ENCODE peak calls at places on chromosome 14, in nine cellular contexts. M, J, X, I, N, Z, K, F and O are unnamed samples.

GRCh38 chr14:73796881-73797539 is 54.6 kb upstream of the PTGR2 start:
- DNase-seq in J (no peak), N (no peak), K (no peak), F (no peak), I (no peak), X (no peak), Z (no peak), M (no peak), O (no peak)

GRCh38 chr14:53295985-53296582 is 143.0 kb upstream of the DDHD1 start:
- DNase-seq in F (no peak), K (no peak), Z (peak; percentile 69), J (no peak), I (peak; percentile 60), N (no peak), M (peak; percentile 63), X (no peak), O (peak; percentile 4)

GRCh38 chr14:65506801-65507200 is 94.3 kb downstream of the FUT8 start:
- DNase-seq in K (no peak), F (no peak), N (no peak), I (no peak), J (no peak), X (no peak), M (no peak), Z (no peak), O (no peak)

GRCh38 chr14:61258985-61259384 is 22.2 kb downstream of the TMEM30B start:
- DNase-seq in M (peak; percentile 30), F (no peak), Z (peak; percentile 21), X (no peak), N (no peak), J (no peak), I (no peak), K (no peak), O (no peak)

GRCh38 chr14:37819155-37820015 is 224.0 kb downstream of the TTC6 start:
- DNase-seq in N (no peak), Z (peak; percentile 66), I (peak; percentile 46), M (peak; percentile 22), X (no peak), J (no peak), F (no peak), K (no peak), O (no peak)

GRCh38 chr14:54258382-54258781 is 138.4 kb upstream of the CDKN3 start:
- DNase-seq in K (no peak), X (no peak), Z (no peak), M (no peak), N (no peak), J (no peak), I (no peak), F (no peak), O (no peak)

GRCh38 chr14:31435276-31435675 is 14.9 kb upstream of the HEATR5A start:
- DNase-seq in J (no peak), I (peak; percentile 48), N (no peak), K (no peak), Z (peak; percentile 50), F (no peak), M (peak; percentile 47), X (no peak), O (no peak)

GRCh38 chr14:20614038-20614840 is 23.1 kb upstream of the RNASE12 start:
- DNase-seq in K (no peak), J (no peak), M (peak; percentile 29), N (no peak), X (peak; percentile 45), I (peak; percentile 32), Z (no peak), F (no peak), O (no peak)

GRCh38 chr14:68632591-68632895 is 160.3 kb downstream of the ZFP36L1 start:
- DNase-seq in N (no peak), J (no peak), X (no peak), M (no peak), I (no peak), K (no peak), F (no peak), Z (no peak), O (no peak)

GRCh38 chr14:54353266-54353665 is 43.5 kb upstream of the CDKN3 start:
- DNase-seq in K (no peak), M (no peak), I (no peak), X (no peak), J (no peak), F (no peak), Z (no peak), N (no peak), O (no peak)

GRCh38 chr14:31388687-31389413 is 31.5 kb downstream of the HEATR5A start:
- DNase-seq in M (peak; percentile 93), X (peak; percentile 26), I (peak; percentile 90), K (no peak), F (no peak), Z (no peak), J (no peak), N (no peak), O (no peak)

GRCh38 chr14:67418368-67419174 is 6.6 kb upstream of the PLEK2 start:
- DNase-seq in N (no peak), M (no peak), J (no peak), F (no peak), I (no peak), X (no peak), K (no peak), Z (no peak), O (no peak)

GRCh38 chr14:73142216-73142615 is 5.9 kb downstream of the PSEN1 start:
- DNase-seq in M (no peak), Z (no peak), K (no peak), X (no peak), F (no peak), J (no peak), N (no peak), I (no peak), O (no peak)

GRCh38 chr14:105247715-105248367 is 492 bp upstream of the BTBD6 start:
- DNase-seq in X (no peak), F (peak; percentile 61), M (no peak), I (no peak), J (no peak), K (no peak), N (no peak), Z (no peak), O (no peak)

GRCh38 chr14:61320806-61321384 is 484 bp upstream of the PRKCH start:
- DNase-seq in X (no peak), F (peak; percentile 60), Z (no peak), K (no peak), I (no peak), J (peak; percentile 81), N (no peak), M (no peak), O (no peak)

GRCh38 chr14:64946310-64947045 is 3.9 kb upstream of the GPX2 start:
- DNase-seq in N (no peak), M (no peak), K (no peak), J (no peak), F (no peak), I (no peak), X (no peak), Z (no peak), O (no peak)

DNA sequence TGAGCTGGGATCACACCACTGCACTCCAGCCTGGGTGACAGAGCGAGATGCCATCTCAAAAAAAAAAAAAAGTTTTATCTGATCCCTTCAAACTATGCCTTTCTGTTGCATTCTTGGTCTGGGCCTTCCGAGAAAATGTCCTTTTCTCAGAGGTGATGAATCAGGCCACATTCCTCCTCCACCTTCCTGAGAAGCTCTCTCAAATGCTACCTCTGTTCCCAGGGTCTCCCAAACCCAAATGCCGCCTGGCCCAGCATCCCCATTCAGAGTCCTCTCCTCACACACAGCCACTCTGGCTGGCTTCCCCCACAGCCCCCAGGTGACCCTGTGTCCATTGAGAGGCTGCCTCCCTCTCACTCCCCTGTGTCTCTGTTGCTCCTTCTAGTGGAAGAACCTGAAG is 19.7 kb upstream of the TMED10 start:
- DNase-seq in K (no peak), X (no peak), Z (no peak), M (no peak), F (no peak), I (no peak), N (no peak), J (no peak), O (no peak)
- TF ChIP-seq CTCF in K (no peak), X (no peak), Z (no peak), M (no peak), F (no peak), I (no peak), N (no peak), J (no peak), O (no peak)

DNA sequence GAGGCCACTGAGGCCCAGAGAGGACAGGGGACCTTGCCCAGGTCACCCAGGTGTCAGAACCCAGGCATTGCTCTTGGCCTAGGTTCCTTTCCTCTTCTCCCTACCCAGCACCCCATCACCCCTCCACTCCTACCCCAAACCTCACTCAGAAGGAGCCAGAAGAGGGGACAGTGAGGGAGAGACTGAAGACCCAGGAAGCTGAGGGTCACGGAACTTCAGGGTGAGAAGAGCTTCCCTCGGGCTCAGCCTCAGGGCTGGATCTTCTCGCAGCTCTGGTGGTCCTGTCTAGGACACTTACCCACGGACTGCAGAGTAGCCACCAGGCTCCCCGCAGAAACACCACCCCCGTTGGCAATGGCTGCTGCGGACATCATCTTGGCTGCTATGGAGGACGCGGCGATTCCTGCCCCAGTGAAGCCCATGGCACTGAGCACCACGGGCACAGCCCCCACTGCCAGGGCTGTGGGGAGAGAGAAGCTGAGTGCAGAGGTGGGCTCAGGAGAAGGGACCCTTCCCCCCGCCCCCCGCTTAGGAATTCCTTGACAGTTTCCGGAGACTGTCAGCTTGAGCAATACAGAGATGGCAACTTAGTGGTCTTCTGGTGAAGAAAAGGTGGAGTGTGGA is 1.1 kb downstream of the IFI27L2 start:
- DNase-seq in I (no peak), J (no peak), F (no peak), K (no peak), Z (no peak), X (peak; percentile 13), N (no peak), M (no peak), O (no peak)
- H3K4me3 ChIP-seq in I (no peak overlapping the region), J (no peak overlapping the region), F (no peak overlapping the region), K (no peak overlapping the region), Z (peak overlapping the region; percentile 73), X (no peak overlapping the region), N (peak overlapping the region; percentile 88), M (no peak overlapping the region), O (peak overlapping the region; percentile 62)

DNA sequence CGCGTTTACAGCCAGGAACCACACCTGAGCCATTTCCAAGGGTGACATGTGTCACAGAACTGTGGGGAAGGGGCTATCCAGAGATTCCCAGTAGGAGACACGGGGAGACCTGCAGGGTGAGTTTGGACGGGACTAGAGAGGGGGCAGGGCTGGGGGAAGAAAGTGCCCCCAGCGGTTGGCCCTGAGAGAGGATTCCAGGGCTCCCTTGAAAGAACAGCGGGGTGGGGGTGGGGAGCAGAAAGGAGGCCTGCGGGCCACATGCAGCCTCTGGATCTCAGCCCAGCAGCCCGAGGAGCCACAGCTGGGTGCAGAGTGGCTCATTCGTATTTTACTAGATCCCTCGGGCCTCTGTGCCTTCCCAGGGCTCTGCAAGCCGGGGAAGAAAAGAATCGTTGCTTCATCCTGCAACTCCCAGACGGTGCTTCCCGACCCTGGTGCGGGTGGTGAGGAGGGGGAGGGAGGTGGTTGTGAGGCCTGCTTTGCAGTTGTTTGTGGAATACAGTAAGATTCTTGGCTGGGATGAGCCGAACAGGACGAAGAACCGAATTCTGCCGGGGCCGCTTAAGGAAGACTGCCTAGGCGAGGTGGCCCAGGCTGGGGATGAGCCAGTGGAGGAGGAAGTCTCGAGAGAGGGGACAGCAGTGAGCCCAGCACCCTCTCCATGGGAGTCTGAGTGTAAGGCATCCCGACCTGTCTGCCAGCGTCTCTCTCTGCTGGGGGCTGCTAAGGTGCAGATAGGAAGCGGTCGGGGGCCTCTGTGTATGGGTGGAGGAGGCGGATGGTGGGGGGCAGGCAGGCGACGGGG is 36.1 kb upstream of the ANKRD9 start:
- DNase-seq in X (peak; percentile 42), F (no peak), N (no peak), K (no peak), M (peak; percentile 58), J (no peak), I (peak; percentile 83), Z (peak; percentile 77), O (no peak)
- TF ChIP-seq CTCF in X (no peak), F (no peak), N (no peak), K (no peak), M (no peak), J (no peak), I (peak; percentile 22), Z (no peak), O (no peak)

GRCh38 chr14:74921987-74922751 is 891 bp downstream of the RPS6KL1 start:
- DNase-seq in X (no peak), K (no peak), F (no peak), M (no peak), J (peak; percentile 28), N (no peak), I (no peak), Z (no peak), O (no peak)
- H3K4me3 ChIP-seq in X (peak overlapping the region; percentile 64), K (peak overlapping the region; percentile 45), F (peak overlapping the region; percentile 95), M (no peak overlapping the region), J (no peak overlapping the region), N (peak overlapping the region; percentile 86), I (peak overlapping the region; percentile 30), Z (no peak overlapping the region), O (peak overlapping the region; percentile 72)